ENCODE peak calls at places on chromosomes 1 and 21, in four cellular contexts. B, J, S and Y are unnamed samples.

GRCh38 chr21:14119038-14119437 is 91.7 kb downstream of the LIPI start:
- ATAC-seq in J (no peak), S (no peak), B (peak; percentile 79), Y (no peak)

GRCh38 chr1:23422313-23422877 is 2.2 kb downstream of the TCEA3 start:
- ATAC-seq in S (peak; percentile 40), J (peak; percentile 44), B (peak; percentile 85), Y (peak; percentile 66)

GRCh38 chr1:198648584-198648983 is 9.7 kb downstream of the PTPRC start:
- ATAC-seq in B (no peak), J (no peak), S (no peak), Y (no peak)

GRCh38 chr1:212752934-212753497 is 38.6 kb downstream of the NSL1 start:
- ATAC-seq in B (no peak), J (no peak), S (peak; percentile 60), Y (no peak)

GRCh38 chr1:21703318-21703963 is 34.3 kb upstream of the RAP1GAP start:
- ATAC-seq in J (no peak), S (peak; percentile 68), B (peak; percentile 89), Y (no peak)

GRCh38 chr1:227785094-227785811 is 30.2 kb upstream of the PRSS38 start:
- ATAC-seq in J (no peak), B (no peak), S (no peak), Y (no peak)

GRCh38 chr1:72954943-72955342 is 672.6 kb upstream of the NEGR1 start:
- ATAC-seq in J (no peak), B (no peak), S (no peak), Y (no peak)

GRCh38 chr1:161218301-161219077 is 3.4 kb downstream of the FCER1G start:
- ATAC-seq in B (no peak), S (no peak), J (no peak), Y (no peak)

GRCh38 chr1:168330285-168330684 is 49.6 kb downstream of the TBX19 start:
- ATAC-seq in S (no peak), J (no peak), B (no peak), Y (no peak)

GRCh38 chr1:168734271-168734670 is 5.3 kb upstream of the DPT start:
- ATAC-seq in S (no peak), B (no peak), J (no peak), Y (no peak)

GRCh38 chr1:15758537-15758936 is at the start of gene FBLIM1:
- ATAC-seq in J (no peak), B (no peak), S (no peak), Y (peak; percentile 31)

GRCh38 chr1:9251501-9251900 is 16.9 kb downstream of the H6PD start:
- ATAC-seq in J (no peak), S (no peak), B (no peak), Y (no peak)

GRCh38 chr1:46749921-46750404 is 31.0 kb upstream of the EFCAB14 start:
- ATAC-seq in B (no peak), S (no peak), J (no peak), Y (peak; percentile 87)

GRCh38 chr1:64903593-64903992 is 62.8 kb downstream of the JAK1 start:
- ATAC-seq in J (no peak), B (no peak), S (no peak), Y (no peak)

GRCh38 chr1:87928623-87929022 is 599.9 kb downstream of the LMO4 start:
- ATAC-seq in S (no peak), B (no peak), J (no peak), Y (no peak)

GRCh38 chr1:230086152-230086551 is 19.1 kb downstream of the GALNT2 start:
- ATAC-seq in B (peak; percentile 73), J (no peak), S (no peak), Y (no peak)

GRCh38 chr1:230087722-230088115 is 20.7 kb downstream of the GALNT2 start:
- ATAC-seq in B (no peak), J (no peak), S (no peak), Y (no peak)

GRCh38 chr1:230084408-230085177 is 17.6 kb downstream of the GALNT2 start:
- ATAC-seq in B (no peak), S (peak; percentile 76), J (peak; percentile 83), Y (peak; percentile 72)

GRCh38 chr1:230085178-230085515 is 18.1 kb downstream of the GALNT2 start:
- ATAC-seq in B (no peak), J (no peak), S (no peak), Y (no peak)

DNA sequence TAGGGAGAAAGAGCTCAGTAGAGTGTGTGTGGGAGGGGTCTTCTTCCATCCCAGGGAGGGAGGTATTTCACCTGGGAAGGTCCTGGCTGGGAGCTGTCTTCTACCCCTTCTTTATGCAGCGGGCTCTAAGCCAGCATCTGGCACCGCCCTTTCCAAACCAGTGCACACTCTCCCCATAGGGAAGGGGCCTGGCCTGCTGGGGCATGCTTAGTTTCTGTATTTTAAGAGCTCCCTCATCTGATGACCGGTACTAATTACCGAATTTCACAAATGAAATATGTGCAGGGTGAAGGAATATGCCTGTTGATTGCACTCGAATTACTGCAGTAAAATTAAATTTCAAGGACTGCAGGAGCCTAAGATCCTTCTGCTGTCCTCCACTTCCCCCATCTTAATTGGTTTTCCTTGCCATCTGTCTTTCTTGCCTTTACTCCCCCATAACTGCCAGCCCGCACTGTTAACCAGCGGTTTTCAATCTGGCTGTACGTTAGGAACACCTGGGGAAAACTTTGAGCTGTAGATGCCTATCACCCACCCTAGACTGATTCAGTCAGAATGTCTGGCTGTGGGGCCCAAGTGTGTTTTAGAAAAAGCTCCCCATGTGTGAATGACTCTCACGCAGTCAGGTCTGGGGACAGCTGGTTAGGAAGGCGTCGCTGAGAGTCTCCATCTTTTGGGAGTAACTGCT is 20.1 kb downstream of the GALNT2 start:
- ATAC-seq in J (no peak), B (peak; percentile 67), S (peak; percentile 14), Y (no peak)
- H3K27ac ChIP-seq in J (no peak overlapping the region), B (no peak overlapping the region), S (no peak overlapping the region), Y (no peak overlapping the region)

DNA sequence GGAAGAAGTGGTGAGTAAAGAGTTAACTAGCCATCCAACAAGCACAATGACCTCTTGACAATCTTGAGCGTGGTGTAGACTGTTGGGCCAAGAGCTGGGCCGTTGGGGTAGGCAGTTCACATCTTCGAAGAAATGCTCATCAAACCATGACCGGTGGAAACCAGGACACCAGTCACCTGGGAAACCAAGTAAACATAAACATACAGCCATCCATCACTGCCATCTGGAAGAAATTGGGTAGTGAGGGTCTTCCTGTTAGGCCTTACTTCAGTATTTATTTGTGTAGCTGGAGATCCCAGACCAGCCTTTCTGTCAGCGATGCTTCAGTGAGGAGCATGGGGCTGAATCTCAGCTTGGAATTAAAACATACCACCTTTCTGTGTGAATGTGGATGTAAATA is 108.1 kb upstream of the HAO2 start:
- ATAC-seq in S (no peak), B (no peak), J (no peak), Y (no peak)
- TF ChIP-seq EP300 in S (no peak), B (no peak), J (no peak), Y (no peak)

GRCh38 chr1:204115128-204115527 is 36.7 kb downstream of the ETNK2 start:
- ATAC-seq in J (no peak), S (no peak), B (no peak), Y (no peak)

GRCh38 chr1:204112876-204113730 is 38.7 kb downstream of the ETNK2 start:
- ATAC-seq in J (peak; percentile 11), S (no peak), B (peak; percentile 29), Y (peak; percentile 23)

GRCh38 chr1:204116539-204116938 is 35.3 kb downstream of the ETNK2 start:
- ATAC-seq in J (no peak), S (no peak), B (no peak), Y (no peak)

GRCh38 chr1:204114606-204115005 is 37.2 kb downstream of the ETNK2 start:
- ATAC-seq in S (no peak), J (no peak), B (no peak), Y (no peak)

GRCh38 chr1:204113900-204114299 is 37.9 kb downstream of the ETNK2 start:
- ATAC-seq in J (no peak), S (no peak), B (no peak), Y (peak; percentile 30)
- H3K27ac ChIP-seq in J (peak overlapping the region; percentile 55), S (no peak overlapping the region), B (no peak overlapping the region), Y (no peak overlapping the region)

DNA sequence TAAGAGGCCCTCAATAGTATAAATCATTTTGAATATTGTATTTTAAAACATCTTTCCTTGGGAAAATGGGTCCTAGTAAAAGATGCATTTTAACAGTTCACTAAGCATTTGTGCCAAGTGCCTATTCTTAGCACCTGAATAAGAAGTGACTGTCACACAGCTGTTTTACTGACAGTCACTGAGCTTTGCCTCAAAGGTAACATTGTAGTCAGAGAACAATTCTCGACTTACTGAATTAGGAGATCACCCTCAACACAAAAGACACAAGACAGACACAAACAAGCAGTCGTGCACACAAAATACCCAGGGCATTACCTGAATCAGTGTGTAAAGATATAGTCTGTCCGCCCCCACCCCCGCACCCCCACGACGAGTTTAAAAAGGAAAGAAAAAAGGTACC is 388 bp downstream of the ESRRG start:
- ATAC-seq in J (no peak), S (no peak), B (no peak), Y (no peak)
- TF ChIP-seq EP300 in J (no peak), S (no peak), B (no peak), Y (no peak)

GRCh38 chr1:18977428-18977827 is 21.0 kb upstream of the IFFO2 start:
- ATAC-seq in J (no peak), B (no peak), S (no peak), Y (no peak)

GRCh38 chr1:18978706-18979105 is 22.2 kb upstream of the IFFO2 start:
- ATAC-seq in S (no peak), B (no peak), J (peak; percentile 54), Y (no peak)

GRCh38 chr1:18976096-18976495 is 19.6 kb upstream of the IFFO2 start:
- ATAC-seq in J (no peak), S (no peak), B (no peak), Y (no peak)

DNA sequence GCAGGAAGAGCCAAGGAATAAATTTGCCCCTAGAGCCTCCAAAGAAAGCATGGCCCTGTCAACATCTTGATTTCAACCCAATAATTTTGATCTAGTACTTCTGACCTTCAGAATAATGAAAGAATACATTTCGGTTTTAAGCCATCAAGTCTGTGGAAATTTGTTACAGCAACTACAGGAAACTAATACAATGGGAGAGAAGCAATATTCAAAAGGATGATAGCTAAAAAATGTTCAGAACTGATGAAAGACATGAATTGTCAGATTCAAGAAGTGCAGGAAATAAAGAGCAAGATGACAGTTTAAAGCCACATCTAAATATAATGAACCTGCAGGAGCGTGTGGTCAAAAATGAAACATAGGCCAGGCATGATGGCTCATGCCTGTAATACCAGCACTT is 24.8 kb upstream of the IFFO2 start:
- ATAC-seq in S (no peak), B (no peak), J (no peak), Y (no peak)
- H3K27ac ChIP-seq in S (no peak overlapping the region), B (no peak overlapping the region), J (no peak overlapping the region), Y (no peak overlapping the region)

GRCh38 chr1:218705911-218706893 is 361.1 kb downstream of the TGFB2 start:
- ATAC-seq in J (peak; percentile 84), S (no peak), B (no peak), Y (no peak)
- TF ChIP-seq EP300 in J (no peak), S (no peak), B (no peak), Y (no peak)